ENCODE peak calls at places on chromosome 5, in nine cellular contexts. J, G, T, R, M, I, S, K and V are unnamed samples.

GRCh38 chr5:140362875-140363630 is 3.1 kb downstream of the SLC4A9 start:
- DNase-seq in I (peak; percentile 65), T (peak; percentile 80), S (peak; percentile 80), M (peak; percentile 85), K (peak; percentile 88), J (peak; percentile 96), R (peak; percentile 78), G (peak; percentile 80), V (peak; percentile 92)

GRCh38 chr5:64958757-64959391 is 190.1 kb downstream of the CWC27 start:
- DNase-seq in T (peak; percentile 43), R (peak; percentile 78), J (peak; percentile 22), G (peak; percentile 77), M (peak; percentile 11), I (peak; percentile 7), S (peak; percentile 49), K (no peak), V (peak; percentile 28)

GRCh38 chr5:160496784-160497183 is 75.1 kb downstream of the PTTG1 start:
- DNase-seq in R (no peak), S (peak; percentile 32), K (no peak), G (peak; percentile 22), J (no peak), M (no peak), I (no peak), T (no peak), V (no peak)

GRCh38 chr5:16681761-16682335 is 65.1 kb upstream of the RETREG1 start:
- DNase-seq in K (no peak), M (no peak), J (no peak), G (no peak), I (no peak), T (no peak), R (no peak), S (no peak), V (no peak)

GRCh38 chr5:95087819-95088317 is 197.0 kb downstream of the MCTP1 start:
- DNase-seq in R (no peak), G (no peak), M (no peak), S (no peak), K (no peak), I (no peak), J (no peak), T (peak; percentile 72), V (no peak)

GRCh38 chr5:171521219-171521633 is 101.8 kb downstream of the FGF18 start:
- DNase-seq in M (peak; percentile 35), K (peak; percentile 30), R (no peak), J (peak; percentile 52), S (peak; percentile 95), T (no peak), I (peak; percentile 28), G (peak; percentile 97), V (peak; percentile 66)

GRCh38 chr5:129459485-129460120 is 495 bp upstream of the ADAMTS19 start:
- DNase-seq in S (no peak), K (peak; percentile 66), T (no peak), R (no peak), M (peak; percentile 44), I (no peak), J (peak; percentile 86), G (peak; percentile 14), V (peak; percentile 68)

GRCh38 chr5:29382735-29383280 is 1810.7 kb upstream of the CDH6 start:
- DNase-seq in R (no peak), I (no peak), M (no peak), K (no peak), S (no peak), G (peak; percentile 0), T (no peak), J (peak; percentile 1), V (no peak)

GRCh38 chr5:51829226-51829625 is 446.0 kb downstream of the ISL1 start:
- DNase-seq in I (no peak), R (no peak), T (no peak), M (no peak), S (peak; percentile 89), G (no peak), K (no peak), J (no peak), V (no peak)

GRCh38 chr5:111514087-111514486 is 1.8 kb upstream of the STARD4 start:
- DNase-seq in T (no peak), G (no peak), I (no peak), J (no peak), M (no peak), S (no peak), K (no peak), R (no peak), V (no peak)

GRCh38 chr5:3201121-3201520 is 394.5 kb upstream of the IRX1 start:
- DNase-seq in S (no peak), G (no peak), I (no peak), R (no peak), T (no peak), M (no peak), K (no peak), J (no peak), V (no peak)

GRCh38 chr5:178290376-178290775 is 57.8 kb upstream of the PHYKPL start:
- DNase-seq in J (no peak), R (no peak), I (no peak), M (no peak), S (no peak), G (no peak), T (no peak), K (no peak), V (no peak)
- TF ChIP-seq EZH2phosphoT487 in J (no peak), R (no peak), I (no peak), M (no peak), S (no peak), G (no peak), T (no peak), K (no peak), V (no peak)

DNA sequence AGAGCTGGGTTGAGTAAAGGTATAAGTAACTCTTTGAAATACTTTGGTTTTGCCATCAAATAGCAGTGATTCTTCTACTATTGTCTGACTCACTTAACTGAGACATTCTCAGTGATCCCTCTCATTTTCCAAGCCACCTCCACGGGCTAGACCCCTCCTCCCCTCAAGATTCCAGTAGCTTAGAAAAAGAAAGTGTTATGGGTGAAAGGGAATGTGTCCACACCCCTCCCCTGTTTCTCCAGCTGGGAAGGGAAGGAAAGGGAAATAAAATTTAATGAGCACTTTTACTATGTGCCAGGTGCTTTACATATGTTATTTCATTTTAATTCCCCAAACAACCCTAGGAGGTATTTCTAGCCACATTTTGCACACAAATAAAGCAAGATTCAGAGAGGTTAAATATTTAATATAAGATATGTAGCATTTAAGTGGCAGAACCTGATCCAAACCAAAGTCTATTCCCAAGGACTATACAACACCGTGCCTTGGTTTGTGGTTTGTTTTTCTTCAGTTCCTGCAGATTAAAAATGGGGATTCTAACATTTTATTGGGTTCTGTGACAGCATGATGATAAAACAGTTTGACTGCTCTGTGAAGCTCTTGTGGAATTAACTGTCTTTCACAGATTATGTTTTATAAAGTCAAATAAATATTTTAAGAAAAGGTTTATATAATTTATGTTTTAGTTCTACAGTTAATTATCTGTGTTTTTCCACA is 135.9 kb downstream of the ZSWIM6 start:
- DNase-seq in J (no peak), I (no peak), S (peak; percentile 43), R (no peak), M (no peak), K (peak; percentile 24), T (no peak), G (peak; percentile 55), V (no peak)
- H3K79me2 ChIP-seq in J (peaks cover 17% of the 10 kb centered on the region), I (peaks cover 23% of the 10 kb centered on the region), S (peaks cover 71% of the 10 kb centered on the region), R (no peaks in the 10 kb centered on the region), M (peaks cover 92% of the 10 kb centered on the region), K (peaks cover 96% of the 10 kb centered on the region), T (peaks cover 10% of the 10 kb centered on the region), G (peaks cover 100% of the 10 kb centered on the region), V (peaks cover 92% of the 10 kb centered on the region)

GRCh38 chr5:142864293-142865260 is 94.4 kb downstream of the ARHGAP26 start:
- DNase-seq in T (no peak), G (no peak), R (no peak), M (no peak), I (no peak), S (no peak), J (peak; percentile 52), K (no peak), V (peak; percentile 51)
- TF ChIP-seq EZH2phosphoT487 in T (no peak), G (no peak), R (no peak), M (no peak), I (no peak), S (no peak), J (no peak), K (no peak), V (no peak)

GRCh38 chr5:19314840-19315239 is 673.2 kb downstream of the CDH18 start:
- DNase-seq in J (peak; percentile 35), S (peak; percentile 97), M (no peak), I (no peak), K (no peak), T (no peak), R (no peak), G (no peak), V (peak; percentile 23)
- H3K79me2 ChIP-seq in J (no peaks in the 10 kb centered on the region), S (no peaks in the 10 kb centered on the region), M (no peaks in the 10 kb centered on the region), I (no peaks in the 10 kb centered on the region), K (no peaks in the 10 kb centered on the region), T (no peaks in the 10 kb centered on the region), R (no peaks in the 10 kb centered on the region), G (no peaks in the 10 kb centered on the region), V (no peaks in the 10 kb centered on the region)

DNA sequence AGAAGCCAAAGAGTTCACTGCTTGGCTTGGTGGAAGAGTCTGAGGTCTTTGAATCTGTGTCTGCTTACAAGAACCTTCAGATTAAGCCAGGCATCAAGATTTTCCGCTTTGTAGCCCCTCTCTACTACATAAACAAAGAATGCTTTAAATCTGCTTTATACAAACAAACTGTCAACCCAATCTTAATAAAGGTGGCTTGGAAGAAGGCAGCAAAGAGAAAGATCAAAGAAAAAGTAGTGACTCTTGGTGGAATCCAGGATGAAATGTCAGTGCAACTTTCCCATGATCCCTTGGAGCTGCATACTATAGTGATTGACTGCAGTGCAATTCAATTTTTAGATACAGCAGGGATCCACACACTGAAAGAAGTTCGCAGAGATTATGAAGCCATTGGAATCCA is 19.2 kb downstream of the TIGD6 start:
- DNase-seq in J (no peak), I (no peak), G (no peak), M (no peak), R (no peak), T (no peak), K (no peak), S (no peak), V (no peak)
- TF ChIP-seq EZH2phosphoT487 in J (no peak), I (no peak), G (no peak), M (no peak), R (no peak), T (no peak), K (no peak), S (no peak), V (no peak)

DNA sequence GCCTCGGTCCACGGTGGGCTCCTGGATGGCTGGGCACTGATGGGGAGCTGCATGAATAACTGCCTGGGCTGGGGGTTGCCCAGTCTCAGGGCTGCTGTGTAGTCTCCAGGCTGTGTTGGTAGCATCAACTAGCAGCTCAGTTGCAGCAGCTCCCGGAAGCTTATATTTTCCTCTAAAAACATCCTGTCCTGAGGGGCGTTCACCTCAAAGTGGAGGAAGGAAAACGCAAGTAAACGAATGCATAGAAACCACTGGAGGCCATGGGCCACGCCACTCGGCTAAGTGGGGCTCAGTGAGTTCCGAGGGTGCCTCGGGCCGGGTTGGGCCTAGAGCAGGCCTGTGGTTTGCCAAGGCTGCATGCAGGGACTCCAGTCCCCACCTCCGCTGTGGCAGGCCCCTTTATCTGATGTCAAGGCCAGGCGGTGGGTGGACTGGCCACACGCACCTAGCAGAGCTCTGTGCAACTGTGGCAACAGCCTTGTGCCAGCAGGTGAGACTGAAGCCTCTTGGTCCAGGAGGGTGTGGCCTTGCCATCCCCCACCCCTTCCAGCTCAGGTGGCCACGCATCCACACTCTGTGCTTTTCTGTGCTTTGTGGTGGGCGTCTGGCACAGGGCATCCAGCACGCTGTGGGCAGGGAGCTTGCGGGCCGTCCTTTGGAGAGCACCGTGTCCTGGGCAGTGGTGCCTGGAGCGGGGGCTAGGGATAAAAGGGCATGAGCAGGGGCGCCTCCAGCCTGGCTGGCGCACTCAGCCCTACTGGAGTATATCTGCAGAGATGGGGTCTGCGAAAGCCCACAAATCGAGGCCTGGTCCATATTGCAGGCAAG is 15.1 kb downstream of the TCF7 start:
- DNase-seq in G (no peak), J (no peak), T (no peak), S (no peak), I (no peak), R (no peak), K (no peak), M (peak; percentile 53), V (no peak)
- H3K79me2 ChIP-seq in G (peaks cover 22% of the 10 kb centered on the region), J (no peaks in the 10 kb centered on the region), T (no peaks in the 10 kb centered on the region), S (no peaks in the 10 kb centered on the region), I (peaks cover 5% of the 10 kb centered on the region), R (no peaks in the 10 kb centered on the region), K (no peaks in the 10 kb centered on the region), M (no peaks in the 10 kb centered on the region), V (peaks cover 2% of the 10 kb centered on the region)